ENCODE peak calls at places on chromosomes 4 and X, in seven cellular contexts. T is mesendoderm, F is H9, R is H1, W is IMR-90, V is mesenchymal stem cell, Y is trophoblast cell. D is an unnamed sample. For H3K4me1, the result is how much of the 10 kb centered on the place peaks cover.

GRCh38 chr4:143307536-143307935 is 29.1 kb upstream of the GAB1 start:
- DNase-seq in V (no peak), T (no peak), F (no peak), R (no peak), W (no peak), Y (no peak), D (no peak)

GRCh38 chrX:20517565-20517964 is 250.9 kb upstream of the RPS6KA3 start:
- DNase-seq in Y (no peak), V (no peak), R (no peak), F (no peak), T (no peak), W (peak), D (no peak)

GRCh38 chr4:81844717-81845116 is 373.0 kb upstream of the RASGEF1B start:
- DNase-seq in F (peak), Y (peak), T (peak), W (peak), R (peak), V (peak), D (peak)

GRCh38 chr4:29423836-29424721 is 1296.1 kb upstream of the PCDH7 start:
- DNase-seq in T (peak), W (peak), R (no peak), Y (no peak), V (peak), F (no peak), D (no peak)

GRCh38 chr4:7423801-7424552 is 10.8 kb downstream of the PSAPL1 start:
- DNase-seq in R (no peak), T (no peak), V (no peak), F (peak), W (no peak), Y (no peak), D (no peak)

GRCh38 chr4:125323547-125324100 is 8.9 kb downstream of the FAT4 start:
- DNase-seq in V (peak), F (no peak), R (no peak), W (peak), Y (no peak), T (peak), D (no peak)

GRCh38 chrX:148871422-148872152 is 371.2 kb downstream of the AFF2 start:
- DNase-seq in W (peak), Y (peak), F (no peak), R (no peak), T (no peak), V (no peak), D (no peak)

GRCh38 chr4:109887071-109887470 is 25.6 kb upstream of the EGF start:
- DNase-seq in F (no peak), W (no peak), R (no peak), Y (no peak), V (no peak), T (no peak), D (no peak)

GRCh38 chr4:169900241-169900845 is 125.9 kb downstream of the MFAP3L start:
- DNase-seq in V (no peak), Y (no peak), R (no peak), W (no peak), T (no peak), F (no peak), D (no peak)

GRCh38 chrX:68676340-68676739 is 28.9 kb downstream of the STARD8 start:
- DNase-seq in R (no peak), V (no peak), W (no peak), F (no peak), T (no peak), Y (no peak), D (no peak)

GRCh38 chr4:152106113-152106763 is 345.4 kb upstream of the GATB start:
- DNase-seq in F (no peak), Y (peak), R (no peak), W (peak), T (peak), V (peak), D (no peak)

GRCh38 chrX:22800360-22800759 is 199.4 kb upstream of the DDX53 start:
- DNase-seq in W (peak), F (no peak), T (peak), V (peak), Y (peak), R (no peak), D (no peak)

GRCh38 chr4:22597471-22597870 is 81.6 kb upstream of the ADGRA3 start:
- DNase-seq in W (no peak), T (no peak), V (no peak), F (no peak), Y (no peak), R (no peak), D (no peak)

GRCh38 chrX:104195489-104196084 is 29.3 kb downstream of the FAM199X start:
- DNase-seq in W (peak), R (no peak), F (no peak), V (peak), T (peak), Y (no peak), D (peak)

GRCh38 chr4:14802596-14802995 is 199.7 kb upstream of the CPEB2 start:
- DNase-seq in W (no peak), F (no peak), R (no peak), Y (no peak), T (no peak), V (no peak), D (no peak)

GRCh38 chr4:21347142-21347541 is 601.4 kb downstream of the KCNIP4 start:
- DNase-seq in W (no peak), V (no peak), F (no peak), T (peak), R (no peak), Y (no peak), D (no peak)

GRCh38 chr4:53591372-53591892 is at the start of gene LNX1:
- DNase-seq in Y (peak), W (no peak), T (peak), R (peak), V (no peak), F (peak), D (no peak)

GRCh38 chr4:87633239-87633638 is 16.8 kb upstream of the DMP1 start:
- DNase-seq in F (no peak), V (peak), W (peak), T (no peak), R (no peak), Y (no peak), D (no peak)

GRCh38 chr4:54509057-54509456 is 148.7 kb upstream of the KIT start:
- DNase-seq in R (no peak), V (no peak), W (no peak), F (no peak), Y (peak), T (no peak), D (no peak)

GRCh38 chrX:64842492-64842891 is 133.8 kb downstream of the ZC4H2 start:
- DNase-seq in W (no peak), Y (no peak), F (no peak), R (no peak), T (no peak), V (no peak), D (no peak)

GRCh38 chr4:153036931-153037330 is 100.8 kb downstream of the FHDC1 start:
- DNase-seq in R (no peak), F (no peak), W (no peak), V (no peak), T (no peak), Y (no peak), D (no peak)

GRCh38 chrX:129622757-129623301 is 31.9 kb downstream of the APLN start:
- DNase-seq in Y (peak), V (peak), F (peak), W (peak), R (peak), T (peak), D (peak)

GRCh38 chr4:2255501-2256155 is 6.3 kb downstream of the MXD4 start:
- DNase-seq in W (no peak), V (no peak), R (no peak), F (peak), Y (no peak), T (no peak), D (no peak)

GRCh38 chrX:138885886-138886285 is 174.4 kb upstream of the FGF13 start:
- DNase-seq in Y (no peak), W (no peak), V (peak), F (no peak), T (no peak), R (no peak), D (no peak)

GRCh38 chrX:53047228-53047627 is 1.4 kb upstream of the GPR173 start:
- DNase-seq in T (no peak), V (peak), F (no peak), Y (no peak), R (no peak), W (peak), D (no peak)

GRCh38 chr4:181261279-181261678 is 981.9 kb upstream of the TENM3 start:
- DNase-seq in W (peak), T (peak), V (no peak), R (no peak), Y (no peak), F (no peak), D (peak)

GRCh38 chr4:17580969-17581368 is 4.0 kb downstream of the LAP3 start:
- DNase-seq in W (peak), R (no peak), V (no peak), T (no peak), Y (no peak), F (no peak), D (no peak)

GRCh38 chr4:17578482-17578891 is 1.5 kb downstream of the LAP3 start:
- DNase-seq in T (no peak), F (no peak), V (peak), Y (no peak), W (peak), R (no peak), D (no peak)

GRCh38 chr4:17577660-17578481 is 873 bp downstream of the LAP3 start:
- DNase-seq in R (no peak), F (no peak), W (peak), V (no peak), T (peak), Y (peak), D (no peak)

GRCh38 chr4:17574206-17574605 is 2.8 kb upstream of the LAP3 start:
- DNase-seq in T (no peak), R (no peak), F (no peak), Y (no peak), V (no peak), W (no peak), D (no peak)

DNA sequence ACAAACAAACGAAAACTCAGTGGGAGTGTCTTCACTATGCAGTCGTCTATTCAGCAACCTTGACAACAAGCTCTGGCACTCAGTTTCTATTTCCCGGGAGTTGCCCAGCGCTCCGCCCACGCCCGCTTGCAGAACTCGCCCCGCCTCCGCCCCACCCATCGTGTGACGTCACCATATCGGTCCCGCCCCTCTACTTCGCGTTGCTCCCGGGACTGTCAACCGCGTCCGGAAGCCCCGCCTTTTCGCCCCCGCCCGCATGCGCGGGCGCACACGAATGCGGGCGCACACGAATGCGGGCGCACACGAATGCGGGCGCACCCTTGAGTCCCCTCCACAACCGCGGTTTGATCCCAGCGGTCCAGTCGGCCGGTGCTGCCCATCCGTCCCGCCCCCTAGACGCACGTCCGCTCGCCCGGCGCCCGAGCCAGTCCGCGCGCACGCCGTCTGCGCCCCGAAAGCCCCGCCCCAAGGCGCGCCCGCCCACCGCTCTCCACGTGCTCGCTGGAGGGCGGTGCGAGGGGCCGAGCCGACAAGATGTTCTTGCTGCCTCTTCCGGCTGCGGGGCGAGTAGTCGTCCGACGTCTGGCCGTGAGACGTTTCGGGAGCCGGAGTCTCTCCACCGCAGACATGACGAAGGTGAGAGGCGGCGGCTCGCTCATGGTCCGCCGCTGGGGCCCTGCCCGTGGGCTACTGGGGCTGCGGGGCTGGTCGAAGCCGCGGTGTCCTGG is at the start of gene LAP3:
- DNase-seq in Y (peak), T (peak), R (peak), V (peak), W (peak), F (peak), D (peak)
- H3K4me1 ChIP-seq in Y (under half), T (under half), R (under half), V (under half), W (under half), F (under half), D (under half)

GRCh38 chr4:75843596-75843995 is 58.7 kb downstream of the PPEF2 start:
- DNase-seq in T (no peak), F (no peak), R (no peak), V (no peak), Y (no peak), W (no peak), D (no peak)

GRCh38 chr4:75845992-75846391 is 56.3 kb downstream of the PPEF2 start:
- DNase-seq in W (peak), Y (no peak), R (no peak), T (no peak), V (no peak), F (no peak), D (no peak)

GRCh38 chr4:75841641-75842520 is 60.4 kb downstream of the PPEF2 start:
- DNase-seq in W (no peak), T (peak), R (no peak), Y (no peak), V (peak), F (no peak), D (no peak)

GRCh38 chr4:75848891-75849290 is 53.4 kb downstream of the PPEF2 start:
- DNase-seq in F (no peak), V (peak), Y (peak), T (no peak), W (peak), R (no peak), D (no peak)

GRCh38 chr4:75844151-75844662 is 58.0 kb downstream of the PPEF2 start:
- DNase-seq in V (peak), W (peak), F (no peak), T (no peak), Y (no peak), R (no peak), D (no peak)
- H3K4ac ChIP-seq in V (no peak), W (peak), F (no peak), T (no peak), Y (no peak), R (no peak), D (no peak)

DNA sequence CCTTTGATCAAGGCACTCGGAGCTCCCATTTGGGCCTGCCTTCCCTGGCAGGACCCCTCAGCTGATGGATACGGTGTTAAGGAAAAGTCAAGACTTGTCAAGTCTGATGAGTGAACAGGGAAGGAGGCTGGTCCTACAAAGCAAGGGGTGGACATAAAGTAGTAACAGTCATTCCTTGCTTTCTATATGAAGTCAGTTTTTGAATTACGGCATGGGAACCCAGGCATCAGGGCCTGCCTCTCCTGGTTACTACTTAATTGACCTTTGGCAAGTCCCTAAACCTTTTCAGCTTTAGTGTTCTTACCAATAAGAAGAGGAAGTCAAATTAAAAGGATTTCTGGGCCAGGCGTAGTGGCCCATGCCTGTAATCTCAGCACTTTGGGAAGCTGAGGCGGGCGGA is 7.0 kb downstream of the CHST7 start:
- DNase-seq in R (no peak), W (no peak), V (no peak), Y (no peak), T (no peak), F (no peak), D (no peak)
- H3K4me1 ChIP-seq in R (under half), W (under half), V (under half), Y (under half), T (under half), F (under half), D (under half)

GRCh38 chr4:186685744-186686143 is 37.9 kb downstream of the FAT1 start:
- DNase-seq in Y (no peak), V (peak), W (peak), R (no peak), F (no peak), T (peak), D (no peak)
- H3K4ac ChIP-seq in Y (no peak), V (no peak), W (peak), R (no peak), F (no peak), T (no peak), D (no peak)

D was measured in neuronal stem cell.